ENCODE peak calls at places on chromosome 4, in eight cellular contexts. S is stimulated activated CD8-positive, alpha-beta memory T cell treated with anti-CD3 and anti-CD28 coated beads, Interleukin-15, amount 100 ng/mL, for 24 hours; T is posterior cingulate gyrus; Q is Panc1; W is astrocyte of the spinal cord; E is lower leg skin; N is skeletal muscle cell; J is activated CD4-positive, alpha-beta T cell treated with anti-CD3 and anti-CD28 coated beads for 24 hours. L is an unnamed sample.

GRCh38 chr4:96786306-96786705 is 946.4 kb downstream of the PDHA2 start:
- DNase-seq in Q (no peak), J (no peak), N (no peak), T (no peak), S (no peak), W (no peak), E (no peak), L (no peak)

GRCh38 chr4:55554453-55555030 is 7.8 kb upstream of the CLOCK start:
- DNase-seq in N (peak), Q (no peak), W (peak), E (no peak), S (no peak), T (no peak), J (no peak), L (no peak)

GRCh38 chr4:184344899-184345572 is 127.4 kb upstream of the ENPP6 start:
- DNase-seq in W (no peak), J (no peak), T (no peak), S (no peak), N (no peak), E (no peak), Q (no peak), L (no peak)

GRCh38 chr4:168325591-168325990 is 7.0 kb upstream of the DDX60 start:
- DNase-seq in J (no peak), S (no peak), W (no peak), E (no peak), T (no peak), Q (no peak), N (no peak), L (no peak)

GRCh38 chr4:127698789-127699200 is 31.4 kb upstream of the SLC25A31 start:
- DNase-seq in S (no peak), Q (no peak), N (peak), E (no peak), W (peak), T (no peak), J (no peak), L (no peak)

GRCh38 chr4:40564815-40565505 is 64.7 kb downstream of the RBM47 start:
- DNase-seq in Q (no peak), J (no peak), S (no peak), N (no peak), T (no peak), W (no peak), E (no peak), L (no peak)

GRCh38 chr4:24089831-24090531 is 200.1 kb upstream of the PPARGC1A start:
- DNase-seq in T (no peak), W (peak), J (no peak), N (peak), Q (no peak), S (no peak), E (no peak), L (no peak)

GRCh38 chr4:183300070-183300469 is 20.0 kb downstream of the CLDN22 start:
- DNase-seq in E (no peak), N (no peak), S (no peak), J (no peak), T (no peak), W (peak), Q (no peak), L (no peak)

GRCh38 chr4:105137460-105137859 is 9.2 kb upstream of the TET2 start:
- DNase-seq in E (no peak), Q (no peak), N (no peak), S (no peak), T (no peak), W (no peak), J (no peak), L (no peak)

GRCh38 chr4:48944659-48945290 is 38.2 kb upstream of the OCIAD2 start:
- DNase-seq in E (no peak), T (no peak), N (no peak), J (peak), W (no peak), Q (no peak), S (no peak), L (no peak)

GRCh38 chr4:83010522-83011318 is at the start of gene LIN54:
- DNase-seq in E (peak), W (peak), J (peak), Q (no peak), S (peak), T (peak), N (no peak), L (peak)

GRCh38 chr4:75908555-75908954 is 6.3 kb upstream of the PPEF2 start:
- DNase-seq in Q (no peak), S (no peak), J (no peak), E (no peak), W (no peak), N (no peak), T (no peak), L (no peak)

GRCh38 chr4:98747659-98748091 is 89.3 kb upstream of the TSPAN5 start:
- DNase-seq in S (no peak), E (no peak), Q (no peak), J (no peak), W (peak), T (no peak), N (peak), L (no peak)

GRCh38 chr4:14415146-14415545 is 587.1 kb upstream of the CPEB2 start:
- DNase-seq in T (no peak), J (no peak), W (peak), Q (no peak), E (no peak), S (no peak), N (no peak), L (no peak)

GRCh38 chr4:170748975-170749374 is 659.2 kb upstream of the AADAT start:
- DNase-seq in T (no peak), N (no peak), J (no peak), E (no peak), W (no peak), Q (no peak), S (no peak), L (no peak)

L was measured in occipital lobe.